ENCODE peak calls at places on chromosomes 16 and 17, in four cellular contexts. H, L, Z and C are unnamed samples.

GRCh38 chr17:77322534-77323412 is 182.0 kb downstream of the SEC14L1 start:
- DNase-seq in L (peak; percentile 95), H (no peak), Z (no peak), C (no peak)

GRCh38 chr16:74830646-74831045 is 56.0 kb upstream of the FA2H start:
- DNase-seq in Z (no peak), H (no peak), L (no peak), C (no peak)

GRCh38 chr17:42682400-42683384 is at the start of gene CNTNAP1:
- DNase-seq in H (peak; percentile 46), L (peak; percentile 87), Z (peak; percentile 77), C (no peak)

GRCh38 chr17:38729886-38730525 is at the start of gene CISD3:
- DNase-seq in H (peak; percentile 85), Z (peak; percentile 89), L (peak; percentile 96), C (peak; percentile 79)

GRCh38 chr17:82145550-82146165 is 47.6 kb upstream of the FASN start:
- DNase-seq in L (no peak), H (no peak), Z (no peak), C (no peak)

GRCh38 chr16:2673066-2673999 is 9.0 kb upstream of the KCTD5 start:
- DNase-seq in H (peak; percentile 61), L (peak; percentile 98), Z (peak; percentile 92), C (peak; percentile 91)

GRCh38 chr17:20992987-20993862 is 49.6 kb downstream of the USP22 start:
- DNase-seq in H (peak; percentile 79), L (peak; percentile 85), Z (peak; percentile 47), C (peak; percentile 42)

GRCh38 chr16:65376601-65377000 is 254.7 kb upstream of the CDH11 start:
- DNase-seq in H (no peak), Z (no peak), L (no peak), C (no peak)

GRCh38 chr16:10982430-10983174 is 38.2 kb downstream of the CLEC16A start:
- DNase-seq in H (no peak), L (no peak), Z (no peak), C (no peak)

GRCh38 chr16:29712770-29713169 is 33.0 kb downstream of the C16orf54 start:
- DNase-seq in Z (no peak), L (no peak), H (no peak), C (no peak)

GRCh38 chr17:40857535-40857934 is 9.5 kb downstream of the KRT12 start:
- DNase-seq in H (no peak), L (no peak), Z (no peak), C (no peak)

GRCh38 chr17:74775409-74776043 is 619 bp downstream of the NAT9 start:
- DNase-seq in Z (no peak), H (no peak), L (no peak), C (no peak)

GRCh38 chr17:61459434-61459809 is 7.2 kb downstream of the TBX4 start:
- DNase-seq in Z (no peak), H (no peak), L (no peak), C (no peak)

GRCh38 chr16:48524348-48525200 is 85.4 kb downstream of the N4BP1 start:
- DNase-seq in L (peak; percentile 50), H (no peak), Z (no peak), C (peak; percentile 18)

GRCh38 chr16:4517812-4518211 is 20.8 kb downstream of the CDIP1 start:
- DNase-seq in H (peak; percentile 18), Z (peak; percentile 39), L (peak; percentile 56), C (no peak)

GRCh38 chr17:48254896-48255295 is 147.3 kb downstream of the SNX11 start:
- DNase-seq in H (no peak), L (no peak), Z (no peak), C (no peak)